ENCODE peak calls at places on chromosome X, in nine cellular contexts. One of them, this sample, is unnamed.

GRCh38 chrX:9864011-9864410 is 77.8 kb downstream of the SHROOM2 start:
- DNase-seq in astrocyte of the cerebellum: no peak
- DNase-seq in pancreas: no peak
- DNase-seq in upper lobe of right lung: no peak
- DNase-seq in dorsolateral prefrontal cortex: no peak
- DNase-seq in OCI-LY7: no peak
- DNase-seq in CD8-positive, alpha-beta T cell: no peak
- DNase-seq in heart right ventricle: no peak
- DNase-seq in CD4-positive, alpha-beta T cell: no peak
- DNase-seq in this sample: no peak

GRCh38 chrX:143788265-143788664 is 67.7 kb upstream of the SPANXN2 start:
- DNase-seq in astrocyte of the cerebellum: no peak
- DNase-seq in dorsolateral prefrontal cortex: no peak
- DNase-seq in CD8-positive, alpha-beta T cell: no peak
- DNase-seq in CD4-positive, alpha-beta T cell: no peak
- DNase-seq in upper lobe of right lung: no peak
- DNase-seq in OCI-LY7: peak
- DNase-seq in pancreas: no peak
- DNase-seq in heart right ventricle: no peak
- DNase-seq in this sample: no peak

GRCh38 chrX:431492-432132 is 44.9 kb upstream of the PPP2R3B start:
- DNase-seq in CD4-positive, alpha-beta T cell: no peak
- DNase-seq in astrocyte of the cerebellum: no peak
- DNase-seq in dorsolateral prefrontal cortex: no peak
- DNase-seq in heart right ventricle: no peak
- DNase-seq in upper lobe of right lung: no peak
- DNase-seq in pancreas: no peak
- DNase-seq in OCI-LY7: no peak
- DNase-seq in CD8-positive, alpha-beta T cell: no peak
- DNase-seq in this sample: no peak

GRCh38 chrX:40479777-40480318 is 100.9 kb upstream of the ATP6AP2 start:
- DNase-seq in astrocyte of the cerebellum: no peak
- DNase-seq in pancreas: no peak
- DNase-seq in OCI-LY7: no peak
- DNase-seq in dorsolateral prefrontal cortex: no peak
- DNase-seq in CD8-positive, alpha-beta T cell: no peak
- DNase-seq in CD4-positive, alpha-beta T cell: no peak
- DNase-seq in heart right ventricle: no peak
- DNase-seq in upper lobe of right lung: no peak
- DNase-seq in this sample: no peak

GRCh38 chrX:8783100-8784098 is 17.8 kb downstream of the FAM9A start:
- DNase-seq in CD4-positive, alpha-beta T cell: no peak
- DNase-seq in upper lobe of right lung: no peak
- DNase-seq in heart right ventricle: no peak
- DNase-seq in OCI-LY7: no peak
- DNase-seq in dorsolateral prefrontal cortex: no peak
- DNase-seq in pancreas: peak
- DNase-seq in CD8-positive, alpha-beta T cell: no peak
- DNase-seq in astrocyte of the cerebellum: no peak
- DNase-seq in this sample: peak

GRCh38 chrX:16222123-16222522 is 54.8 kb downstream of the MAGEB17 start:
- DNase-seq in dorsolateral prefrontal cortex: no peak
- DNase-seq in CD4-positive, alpha-beta T cell: no peak
- DNase-seq in heart right ventricle: no peak
- DNase-seq in pancreas: no peak
- DNase-seq in CD8-positive, alpha-beta T cell: no peak
- DNase-seq in astrocyte of the cerebellum: no peak
- DNase-seq in upper lobe of right lung: no peak
- DNase-seq in OCI-LY7: no peak
- DNase-seq in this sample: no peak

GRCh38 chrX:49309401-49309981 is 6.0 kb downstream of the GAGE10 start:
- DNase-seq in OCI-LY7: no peak
- DNase-seq in pancreas: no peak
- DNase-seq in upper lobe of right lung: no peak
- DNase-seq in CD8-positive, alpha-beta T cell: no peak
- DNase-seq in CD4-positive, alpha-beta T cell: no peak
- DNase-seq in dorsolateral prefrontal cortex: no peak
- DNase-seq in astrocyte of the cerebellum: no peak
- DNase-seq in heart right ventricle: no peak
- DNase-seq in this sample: no peak

GRCh38 chrX:69138512-69138911 is 26.7 kb downstream of the PJA1 start:
- DNase-seq in pancreas: peak
- DNase-seq in CD8-positive, alpha-beta T cell: no peak
- DNase-seq in CD4-positive, alpha-beta T cell: no peak
- DNase-seq in upper lobe of right lung: no peak
- DNase-seq in heart right ventricle: no peak
- DNase-seq in dorsolateral prefrontal cortex: no peak
- DNase-seq in OCI-LY7: no peak
- DNase-seq in astrocyte of the cerebellum: no peak
- DNase-seq in this sample: no peak

GRCh38 chrX:150504399-150505186 is 63.8 kb upstream of the MTM1 start:
- DNase-seq in upper lobe of right lung: no peak
- DNase-seq in dorsolateral prefrontal cortex: peak
- DNase-seq in CD8-positive, alpha-beta T cell: no peak
- DNase-seq in pancreas: no peak
- DNase-seq in astrocyte of the cerebellum: no peak
- DNase-seq in OCI-LY7: no peak
- DNase-seq in heart right ventricle: no peak
- DNase-seq in CD4-positive, alpha-beta T cell: no peak
- DNase-seq in this sample: no peak

GRCh38 chrX:74492720-74493201 is 71.5 kb downstream of the SLC16A2 start:
- DNase-seq in heart right ventricle: no peak
- DNase-seq in CD8-positive, alpha-beta T cell: no peak
- DNase-seq in upper lobe of right lung: no peak
- DNase-seq in astrocyte of the cerebellum: no peak
- DNase-seq in CD4-positive, alpha-beta T cell: peak
- DNase-seq in OCI-LY7: peak
- DNase-seq in dorsolateral prefrontal cortex: no peak
- DNase-seq in pancreas: no peak
- DNase-seq in this sample: no peak

GRCh38 chrX:135295238-135295943 is 13.9 kb upstream of the ETDC start:
- DNase-seq in upper lobe of right lung: peak
- DNase-seq in CD4-positive, alpha-beta T cell: peak
- DNase-seq in dorsolateral prefrontal cortex: peak
- DNase-seq in astrocyte of the cerebellum: peak
- DNase-seq in heart right ventricle: peak
- DNase-seq in CD8-positive, alpha-beta T cell: peak
- DNase-seq in OCI-LY7: no peak
- DNase-seq in pancreas: no peak
- DNase-seq in this sample: peak

GRCh38 chrX:119784747-119785446 is 6.5 kb downstream of the RPL39 start:
- DNase-seq in CD4-positive, alpha-beta T cell: peak
- DNase-seq in pancreas: peak
- DNase-seq in astrocyte of the cerebellum: no peak
- DNase-seq in CD8-positive, alpha-beta T cell: peak
- DNase-seq in dorsolateral prefrontal cortex: no peak
- DNase-seq in heart right ventricle: peak
- DNase-seq in upper lobe of right lung: peak
- DNase-seq in OCI-LY7: peak
- DNase-seq in this sample: no peak

GRCh38 chrX:37455381-37455780 is 106.2 kb downstream of the PRRG1 start:
- DNase-seq in pancreas: no peak
- DNase-seq in dorsolateral prefrontal cortex: no peak
- DNase-seq in heart right ventricle: no peak
- DNase-seq in astrocyte of the cerebellum: no peak
- DNase-seq in OCI-LY7: no peak
- DNase-seq in CD4-positive, alpha-beta T cell: no peak
- DNase-seq in CD8-positive, alpha-beta T cell: no peak
- DNase-seq in upper lobe of right lung: no peak
- DNase-seq in this sample: no peak

GRCh38 chrX:118698516-118699247 is 28.7 kb upstream of the IL13RA1 start:
- DNase-seq in heart right ventricle: no peak
- DNase-seq in pancreas: no peak
- DNase-seq in CD4-positive, alpha-beta T cell: no peak
- DNase-seq in astrocyte of the cerebellum: no peak
- DNase-seq in CD8-positive, alpha-beta T cell: no peak
- DNase-seq in dorsolateral prefrontal cortex: no peak
- DNase-seq in upper lobe of right lung: no peak
- DNase-seq in OCI-LY7: peak
- DNase-seq in this sample: no peak

GRCh38 chrX:17597836-17598434 is 139.4 kb upstream of the SCML1 start:
- DNase-seq in upper lobe of right lung: peak
- DNase-seq in CD4-positive, alpha-beta T cell: no peak
- DNase-seq in heart right ventricle: peak
- DNase-seq in CD8-positive, alpha-beta T cell: no peak
- DNase-seq in OCI-LY7: no peak
- DNase-seq in pancreas: peak
- DNase-seq in dorsolateral prefrontal cortex: peak
- DNase-seq in astrocyte of the cerebellum: peak
- DNase-seq in this sample: no peak

GRCh38 chrX:120736989-120737388 is 107.1 kb upstream of the C1GALT1C1 start:
- DNase-seq in pancreas: no peak
- DNase-seq in heart right ventricle: no peak
- DNase-seq in dorsolateral prefrontal cortex: no peak
- DNase-seq in upper lobe of right lung: no peak
- DNase-seq in CD8-positive, alpha-beta T cell: no peak
- DNase-seq in CD4-positive, alpha-beta T cell: no peak
- DNase-seq in astrocyte of the cerebellum: no peak
- DNase-seq in OCI-LY7: no peak
- DNase-seq in this sample: no peak

GRCh38 chrX:24242649-24243556 is 71.0 kb downstream of the SUPT20HL2 start:
- DNase-seq in astrocyte of the cerebellum: peak
- DNase-seq in CD8-positive, alpha-beta T cell: no peak
- DNase-seq in OCI-LY7: peak
- DNase-seq in pancreas: no peak
- DNase-seq in heart right ventricle: peak
- DNase-seq in CD4-positive, alpha-beta T cell: no peak
- DNase-seq in upper lobe of right lung: no peak
- DNase-seq in dorsolateral prefrontal cortex: no peak
- DNase-seq in this sample: peak

GRCh38 chrX:115330498-115331138 is 41.1 kb downstream of the LUZP4 start:
- DNase-seq in OCI-LY7: peak
- DNase-seq in upper lobe of right lung: no peak
- DNase-seq in astrocyte of the cerebellum: peak
- DNase-seq in heart right ventricle: no peak
- DNase-seq in pancreas: no peak
- DNase-seq in CD4-positive, alpha-beta T cell: peak
- DNase-seq in CD8-positive, alpha-beta T cell: no peak
- DNase-seq in dorsolateral prefrontal cortex: peak
- DNase-seq in this sample: peak

GRCh38 chrX:141935645-141936044 is 32.0 kb downstream of the MAGEC1 start:
- DNase-seq in pancreas: no peak
- DNase-seq in OCI-LY7: no peak
- DNase-seq in CD4-positive, alpha-beta T cell: no peak
- DNase-seq in CD8-positive, alpha-beta T cell: no peak
- DNase-seq in heart right ventricle: no peak
- DNase-seq in upper lobe of right lung: no peak
- DNase-seq in astrocyte of the cerebellum: no peak
- DNase-seq in dorsolateral prefrontal cortex: no peak
- DNase-seq in this sample: no peak
- TF ChIP-seq CTCF in pancreas: no peak
- TF ChIP-seq CTCF in OCI-LY7: no peak
- TF ChIP-seq CTCF in CD4-positive, alpha-beta T cell: no peak
- TF ChIP-seq CTCF in CD8-positive, alpha-beta T cell: no peak
- TF ChIP-seq CTCF in heart right ventricle: no peak
- TF ChIP-seq CTCF in upper lobe of right lung: no peak
- TF ChIP-seq CTCF in astrocyte of the cerebellum: no peak
- TF ChIP-seq CTCF in dorsolateral prefrontal cortex: no peak
- TF ChIP-seq CTCF in this sample: no peak

GRCh38 chrX:112043997-112044396 is 38.6 kb downstream of the TRPC5 start:
- DNase-seq in upper lobe of right lung: no peak
- DNase-seq in heart right ventricle: no peak
- DNase-seq in CD8-positive, alpha-beta T cell: no peak
- DNase-seq in OCI-LY7: peak
- DNase-seq in astrocyte of the cerebellum: no peak
- DNase-seq in pancreas: no peak
- DNase-seq in CD4-positive, alpha-beta T cell: no peak
- DNase-seq in dorsolateral prefrontal cortex: no peak
- DNase-seq in this sample: no peak
- TF ChIP-seq CTCF in upper lobe of right lung: peak
- TF ChIP-seq CTCF in heart right ventricle: peak
- TF ChIP-seq CTCF in CD8-positive, alpha-beta T cell: no peak
- TF ChIP-seq CTCF in OCI-LY7: peak
- TF ChIP-seq CTCF in astrocyte of the cerebellum: no peak
- TF ChIP-seq CTCF in pancreas: peak
- TF ChIP-seq CTCF in CD4-positive, alpha-beta T cell: no peak
- TF ChIP-seq CTCF in dorsolateral prefrontal cortex: no peak
- TF ChIP-seq CTCF in this sample: no peak

GRCh38 chrX:106955004-106955772 is 35.0 kb downstream of the CLDN2 start:
- DNase-seq in CD4-positive, alpha-beta T cell: no peak
- DNase-seq in astrocyte of the cerebellum: no peak
- DNase-seq in pancreas: no peak
- DNase-seq in dorsolateral prefrontal cortex: no peak
- DNase-seq in CD8-positive, alpha-beta T cell: no peak
- DNase-seq in heart right ventricle: no peak
- DNase-seq in OCI-LY7: no peak
- DNase-seq in upper lobe of right lung: no peak
- DNase-seq in this sample: no peak

GRCh38 chrX:106964290-106964689 is 35.7 kb downstream of the MORC4 start:
- DNase-seq in heart right ventricle: no peak
- DNase-seq in OCI-LY7: no peak
- DNase-seq in CD8-positive, alpha-beta T cell: no peak
- DNase-seq in pancreas: no peak
- DNase-seq in upper lobe of right lung: no peak
- DNase-seq in dorsolateral prefrontal cortex: no peak
- DNase-seq in astrocyte of the cerebellum: no peak
- DNase-seq in CD4-positive, alpha-beta T cell: no peak
- DNase-seq in this sample: no peak

GRCh38 chrX:106957856-106958255 is 37.7 kb downstream of the CLDN2 start:
- DNase-seq in pancreas: no peak
- DNase-seq in OCI-LY7: no peak
- DNase-seq in CD8-positive, alpha-beta T cell: no peak
- DNase-seq in heart right ventricle: no peak
- DNase-seq in upper lobe of right lung: no peak
- DNase-seq in astrocyte of the cerebellum: no peak
- DNase-seq in CD4-positive, alpha-beta T cell: no peak
- DNase-seq in dorsolateral prefrontal cortex: no peak
- DNase-seq in this sample: no peak

GRCh38 chrX:106963111-106963510 is 36.9 kb downstream of the MORC4 start:
- DNase-seq in OCI-LY7: no peak
- DNase-seq in CD8-positive, alpha-beta T cell: no peak
- DNase-seq in pancreas: no peak
- DNase-seq in dorsolateral prefrontal cortex: no peak
- DNase-seq in heart right ventricle: no peak
- DNase-seq in upper lobe of right lung: no peak
- DNase-seq in astrocyte of the cerebellum: no peak
- DNase-seq in CD4-positive, alpha-beta T cell: no peak
- DNase-seq in this sample: no peak

DNA sequence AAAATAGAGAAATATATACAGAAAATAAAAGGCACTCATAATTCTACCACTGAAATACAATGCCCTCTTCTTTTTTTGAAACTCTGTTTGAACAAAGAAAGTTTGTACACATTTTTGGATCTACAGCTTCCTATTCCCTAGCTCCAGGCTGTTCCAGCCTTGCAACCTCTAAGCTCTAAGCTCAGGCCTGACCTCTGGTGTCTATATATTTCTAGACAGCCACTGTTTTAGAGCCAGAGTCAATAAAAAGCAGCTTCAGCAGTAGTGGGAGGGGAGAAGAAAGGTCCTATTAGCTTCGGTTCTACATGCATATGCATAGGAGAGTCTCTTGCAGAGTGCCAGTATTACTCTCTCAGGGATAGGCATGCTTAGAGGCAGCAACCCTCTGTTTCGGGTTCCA is 39.7 kb downstream of the CLDN2 start:
- DNase-seq in CD4-positive, alpha-beta T cell: no peak
- DNase-seq in upper lobe of right lung: no peak
- DNase-seq in astrocyte of the cerebellum: peak
- DNase-seq in OCI-LY7: no peak
- DNase-seq in heart right ventricle: no peak
- DNase-seq in pancreas: no peak
- DNase-seq in CD8-positive, alpha-beta T cell: no peak
- DNase-seq in dorsolateral prefrontal cortex: no peak
- DNase-seq in this sample: no peak
- TF ChIP-seq CTCF in CD4-positive, alpha-beta T cell: no peak
- TF ChIP-seq CTCF in upper lobe of right lung: no peak
- TF ChIP-seq CTCF in astrocyte of the cerebellum: peak
- TF ChIP-seq CTCF in OCI-LY7: no peak
- TF ChIP-seq CTCF in heart right ventricle: no peak
- TF ChIP-seq CTCF in pancreas: peak
- TF ChIP-seq CTCF in CD8-positive, alpha-beta T cell: no peak
- TF ChIP-seq CTCF in dorsolateral prefrontal cortex: peak
- TF ChIP-seq CTCF in this sample: no peak

GRCh38 chrX:145190801-145191389 is 56.4 kb upstream of the SPANXN1 start:
- DNase-seq in dorsolateral prefrontal cortex: no peak
- DNase-seq in heart right ventricle: no peak
- DNase-seq in OCI-LY7: peak
- DNase-seq in pancreas: no peak
- DNase-seq in CD8-positive, alpha-beta T cell: no peak
- DNase-seq in CD4-positive, alpha-beta T cell: no peak
- DNase-seq in upper lobe of right lung: no peak
- DNase-seq in astrocyte of the cerebellum: no peak
- DNase-seq in this sample: no peak
- TF ChIP-seq CTCF in dorsolateral prefrontal cortex: peak
- TF ChIP-seq CTCF in heart right ventricle: peak
- TF ChIP-seq CTCF in OCI-LY7: peak
- TF ChIP-seq CTCF in pancreas: no peak
- TF ChIP-seq CTCF in CD8-positive, alpha-beta T cell: no peak
- TF ChIP-seq CTCF in CD4-positive, alpha-beta T cell: no peak
- TF ChIP-seq CTCF in upper lobe of right lung: no peak
- TF ChIP-seq CTCF in astrocyte of the cerebellum: peak
- TF ChIP-seq CTCF in this sample: no peak